ENCODE peak calls at places on chromosomes 6 and 20, in four cellular contexts. One of them, this sample, is unnamed. For H3K4me1, the result is how much of the 10 kb centered on the place peaks cover.

GRCh38 chr6:19342616-19343015 is 494.6 kb upstream of the ID4 start:
- DNase-seq in K562: no peak
- DNase-seq in GM12878: no peak
- DNase-seq in H1: no peak
- DNase-seq in this sample: no peak

GRCh38 chr6:92371809-92372208 is 1047.5 kb downstream of the EPHA7 start:
- DNase-seq in K562: no peak
- DNase-seq in GM12878: no peak
- DNase-seq in H1: no peak
- DNase-seq in this sample: no peak

GRCh38 chr6:5412663-5413062 is 151.3 kb downstream of the FARS2 start:
- DNase-seq in H1: no peak
- DNase-seq in GM12878: no peak
- DNase-seq in K562: no peak
- DNase-seq in this sample: no peak

GRCh38 chr20:61583356-61583755 is 331.3 kb downstream of the CDH4 start:
- DNase-seq in GM12878: no peak
- DNase-seq in H1: no peak
- DNase-seq in K562: no peak
- DNase-seq in this sample: no peak

GRCh38 chr6:22099241-22099640 is 197.6 kb downstream of the PRL start:
- DNase-seq in H1: no peak
- DNase-seq in K562: no peak
- DNase-seq in GM12878: no peak
- DNase-seq in this sample: no peak

GRCh38 chr6:13431861-13432465 is 55.4 kb downstream of the GFOD1 start:
- DNase-seq in GM12878: peak
- DNase-seq in K562: peak
- DNase-seq in H1: no peak
- DNase-seq in this sample: no peak

GRCh38 chr6:138977646-138978167 is 10.3 kb downstream of the REPS1 start:
- DNase-seq in H1: no peak
- DNase-seq in K562: no peak
- DNase-seq in GM12878: no peak
- DNase-seq in this sample: no peak

GRCh38 chr20:50724851-50725721 is 6.3 kb upstream of the PARD6B start:
- DNase-seq in K562: peak
- DNase-seq in H1: no peak
- DNase-seq in GM12878: no peak
- DNase-seq in this sample: peak

GRCh38 chr20:36093025-36093803 is 61.3 kb upstream of the EPB41L1 start:
- DNase-seq in GM12878: no peak
- DNase-seq in H1: no peak
- DNase-seq in K562: no peak
- DNase-seq in this sample: no peak

GRCh38 chr6:152267967-152268845 is 369.0 kb downstream of the SYNE1 start:
- DNase-seq in K562: peak
- DNase-seq in GM12878: no peak
- DNase-seq in H1: no peak
- DNase-seq in this sample: no peak

GRCh38 chr6:158575550-158575949 is 15.7 kb downstream of the TMEM181 start:
- DNase-seq in GM12878: no peak
- DNase-seq in K562: no peak
- DNase-seq in H1: no peak
- DNase-seq in this sample: no peak

GRCh38 chr20:58673119-58673518 is 19.5 kb upstream of the NPEPL1 start:
- DNase-seq in GM12878: no peak
- DNase-seq in K562: no peak
- DNase-seq in H1: no peak
- DNase-seq in this sample: no peak

GRCh38 chr6:52890018-52890417 is 19.5 kb downstream of the GSTA3 start:
- DNase-seq in H1: no peak
- DNase-seq in K562: no peak
- DNase-seq in GM12878: no peak
- DNase-seq in this sample: no peak

GRCh38 chr6:132919476-132919875 is 105.1 kb downstream of the RPS12 start:
- DNase-seq in H1: no peak
- DNase-seq in K562: no peak
- DNase-seq in GM12878: no peak
- DNase-seq in this sample: no peak

GRCh38 chr6:133591330-133591729 is 297.6 kb upstream of the TCF21 start:
- DNase-seq in K562: no peak
- DNase-seq in H1: no peak
- DNase-seq in GM12878: no peak
- DNase-seq in this sample: no peak

GRCh38 chr20:42483694-42484303 is 705.9 kb downstream of the PTPRT start:
- DNase-seq in K562: peak
- DNase-seq in H1: peak
- DNase-seq in GM12878: no peak
- DNase-seq in this sample: no peak

GRCh38 chr6:1436334-1437306 is 47.2 kb downstream of the FOXF2 start:
- DNase-seq in K562: peak
- DNase-seq in H1: no peak
- DNase-seq in GM12878: peak
- DNase-seq in this sample: peak

GRCh38 chr6:170227996-170228550 is 62.8 kb downstream of the DLL1 start:
- DNase-seq in H1: no peak
- DNase-seq in GM12878: no peak
- DNase-seq in K562: no peak
- DNase-seq in this sample: no peak

GRCh38 chr20:50029697-50030428 is 47.1 kb downstream of the SNAI1 start:
- DNase-seq in H1: no peak
- DNase-seq in K562: peak
- DNase-seq in GM12878: no peak
- DNase-seq in this sample: no peak

GRCh38 chr6:109257494-109257893 is 124.8 kb downstream of the CD164 start:
- DNase-seq in GM12878: no peak
- DNase-seq in K562: no peak
- DNase-seq in H1: no peak
- DNase-seq in this sample: no peak

GRCh38 chr6:11785953-11786579 is 7.5 kb upstream of the ADTRP start:
- DNase-seq in K562: peak
- DNase-seq in GM12878: peak
- DNase-seq in H1: no peak
- DNase-seq in this sample: no peak

GRCh38 chr6:84633771-84634170 is 130.6 kb downstream of the TBX18 start:
- DNase-seq in K562: no peak
- DNase-seq in H1: no peak
- DNase-seq in GM12878: no peak
- DNase-seq in this sample: no peak

GRCh38 chr6:119470893-119471542 is 121.5 kb upstream of the MAN1A1 start:
- DNase-seq in K562: no peak
- DNase-seq in GM12878: no peak
- DNase-seq in H1: no peak
- DNase-seq in this sample: no peak

GRCh38 chr6:114432380-114432779 is 89.6 kb upstream of the HS3ST5 start:
- DNase-seq in GM12878: no peak
- DNase-seq in H1: no peak
- DNase-seq in K562: no peak
- DNase-seq in this sample: no peak

GRCh38 chr6:16165641-16166040 is 36.8 kb downstream of the MYLIP start:
- DNase-seq in H1: no peak
- DNase-seq in GM12878: no peak
- DNase-seq in K562: no peak
- DNase-seq in this sample: no peak

GRCh38 chr6:18118330-18118729 is 4.1 kb downstream of the NHLRC1 start:
- DNase-seq in H1: no peak
- DNase-seq in K562: no peak
- DNase-seq in GM12878: no peak
- DNase-seq in this sample: no peak

GRCh38 chr20:19964289-19965263 is 52.6 kb upstream of the NAA20 start:
- DNase-seq in GM12878: no peak
- DNase-seq in H1: no peak
- DNase-seq in K562: peak
- DNase-seq in this sample: no peak

GRCh38 chr6:128464790-128465189 is 55.6 kb downstream of the PTPRK start:
- DNase-seq in GM12878: no peak
- DNase-seq in K562: no peak
- DNase-seq in H1: no peak
- DNase-seq in this sample: no peak

GRCh38 chr6:24140572-24140971 is 14.6 kb downstream of the NRSN1 start:
- DNase-seq in K562: no peak
- DNase-seq in H1: no peak
- DNase-seq in GM12878: no peak
- DNase-seq in this sample: no peak

GRCh38 chr6:158785036-158785435 is 34.1 kb downstream of the EZR start:
- DNase-seq in H1: no peak
- DNase-seq in K562: no peak
- DNase-seq in GM12878: no peak
- DNase-seq in this sample: no peak

GRCh38 chr6:158518196-158519127 is 41.4 kb upstream of the TMEM181 start:
- DNase-seq in K562: peak
- DNase-seq in GM12878: peak
- DNase-seq in H1: no peak
- DNase-seq in this sample: peak

GRCh38 chr6:145629478-145629877 is 105.8 kb downstream of the EPM2A start:
- DNase-seq in K562: no peak
- DNase-seq in H1: no peak
- DNase-seq in GM12878: no peak
- DNase-seq in this sample: no peak

DNA sequence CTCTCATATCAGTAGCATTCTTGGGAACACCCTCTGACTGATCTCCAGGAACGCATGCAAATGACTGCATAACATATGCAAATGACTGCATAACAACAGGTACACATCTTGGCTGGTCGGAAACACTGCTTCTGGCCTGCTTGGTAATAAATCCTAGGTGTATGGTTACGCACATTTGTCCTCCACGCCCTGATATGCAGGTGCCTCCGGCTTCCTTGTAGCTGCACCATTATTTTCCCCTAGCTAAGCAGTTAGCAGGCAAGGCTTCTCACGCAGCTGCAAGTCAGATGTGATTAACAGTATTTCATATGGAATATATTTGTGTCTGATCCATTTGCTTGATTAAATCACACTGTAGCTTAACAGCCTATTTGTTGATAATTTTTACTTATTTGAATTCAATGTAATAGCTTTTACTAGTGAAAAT is 5.9 kb downstream of the RPS6KA2 start:
- DNase-seq in H1: no peak
- DNase-seq in GM12878: no peak
- DNase-seq in K562: no peak
- DNase-seq in this sample: no peak
- H3K4me1 ChIP-seq in H1: under half
- H3K4me1 ChIP-seq in GM12878: under half
- H3K4me1 ChIP-seq in K562: under half
- H3K4me1 ChIP-seq in this sample: under half

DNA sequence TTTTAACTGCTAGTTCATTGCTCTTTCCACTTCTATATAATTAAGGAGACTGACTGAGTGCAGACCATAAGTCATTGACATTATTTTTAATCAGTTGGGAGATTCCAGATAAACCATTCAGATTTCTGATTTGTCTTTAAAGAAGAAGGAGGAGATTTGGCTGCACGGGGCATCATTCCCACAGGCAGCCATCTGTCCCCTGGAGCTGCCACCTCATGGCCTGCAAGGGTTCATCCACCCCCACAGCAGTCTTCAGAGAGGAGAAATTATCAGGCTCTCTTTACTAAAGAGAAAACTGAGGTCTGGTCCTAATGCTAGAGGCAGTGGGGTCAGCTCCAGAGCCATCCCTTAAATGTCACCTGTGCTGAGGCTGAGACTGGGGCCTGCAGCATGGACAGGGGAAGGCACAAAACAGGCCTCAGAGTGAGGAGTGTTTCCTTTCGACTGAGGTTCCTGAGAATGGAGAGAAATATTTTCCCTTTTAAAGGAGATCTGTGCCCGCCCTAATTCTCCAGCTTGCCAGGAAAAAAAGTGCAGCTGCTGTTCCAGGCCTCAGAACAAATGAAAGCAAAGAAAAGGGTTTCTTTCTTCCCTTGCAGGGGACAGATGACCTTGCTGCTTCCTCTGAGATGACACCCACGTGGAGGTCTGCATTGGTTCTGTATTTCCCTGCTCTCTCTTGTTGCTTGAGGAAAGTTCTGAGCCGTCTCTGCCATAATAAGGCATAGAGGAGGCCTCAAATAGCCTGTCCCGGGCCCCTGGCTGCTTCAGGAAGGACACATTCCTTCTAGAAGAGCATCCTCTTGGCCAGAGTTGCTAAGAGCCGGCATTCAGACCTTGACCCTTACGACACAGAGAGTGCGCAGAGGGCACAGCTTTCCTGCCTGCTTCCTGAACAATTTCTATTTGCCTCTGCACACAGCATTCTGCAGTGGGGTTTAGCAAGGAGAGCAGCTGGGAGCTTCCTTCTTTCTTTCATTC is 501.6 kb upstream of the SULF2 start:
- DNase-seq in H1: no peak
- DNase-seq in K562: no peak
- DNase-seq in GM12878: no peak
- DNase-seq in this sample: no peak
- TF ChIP-seq EGR1 in H1: no peak
- TF ChIP-seq EGR1 in K562: no peak
- TF ChIP-seq EGR1 in GM12878: no peak
- TF ChIP-seq EGR1 in this sample: no peak

DNA sequence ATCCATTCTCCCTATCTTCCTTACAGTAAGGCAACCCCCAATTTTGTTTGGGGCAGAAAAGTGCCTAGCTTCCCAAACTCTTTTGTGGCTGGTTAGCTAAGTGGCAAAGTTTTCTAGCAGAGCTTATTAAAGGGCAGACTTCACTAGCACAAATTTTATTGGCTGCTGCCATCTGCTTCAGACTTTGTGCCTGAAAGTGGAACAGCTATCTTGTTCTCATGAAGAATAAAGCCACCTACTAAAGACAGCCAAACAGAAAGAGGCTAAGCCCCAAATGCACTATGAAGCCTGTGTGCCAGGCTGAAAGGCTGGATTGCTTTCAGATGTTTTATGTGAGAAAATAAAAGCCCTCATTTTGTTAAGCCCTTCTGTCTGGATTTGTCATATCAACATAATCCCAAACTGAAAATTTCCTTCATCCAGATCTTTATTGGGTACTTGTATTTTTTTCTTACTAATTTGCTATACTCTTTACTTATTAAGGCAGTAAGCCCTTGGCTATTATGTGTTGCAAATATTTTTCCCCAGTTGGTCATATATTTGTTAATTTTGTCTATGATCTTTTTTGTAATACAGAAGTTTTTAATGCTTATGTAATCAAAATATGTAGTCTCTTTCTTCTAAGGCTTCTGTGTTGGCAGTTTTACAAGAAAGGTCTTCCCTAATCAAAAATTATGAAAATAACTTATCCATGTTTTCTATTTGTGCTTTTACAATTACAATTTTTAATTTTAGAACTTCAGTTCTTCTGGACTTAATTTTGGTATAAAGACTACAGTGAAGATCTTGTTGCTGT is 191.1 kb downstream of the TASP1 start:
- DNase-seq in GM12878: no peak
- DNase-seq in H1: no peak
- DNase-seq in K562: no peak
- DNase-seq in this sample: no peak
- TF ChIP-seq SIN3A in GM12878: no peak
- TF ChIP-seq SIN3A in H1: no peak
- TF ChIP-seq SIN3A in K562: no peak
- TF ChIP-seq SIN3A in this sample: no peak

DNA sequence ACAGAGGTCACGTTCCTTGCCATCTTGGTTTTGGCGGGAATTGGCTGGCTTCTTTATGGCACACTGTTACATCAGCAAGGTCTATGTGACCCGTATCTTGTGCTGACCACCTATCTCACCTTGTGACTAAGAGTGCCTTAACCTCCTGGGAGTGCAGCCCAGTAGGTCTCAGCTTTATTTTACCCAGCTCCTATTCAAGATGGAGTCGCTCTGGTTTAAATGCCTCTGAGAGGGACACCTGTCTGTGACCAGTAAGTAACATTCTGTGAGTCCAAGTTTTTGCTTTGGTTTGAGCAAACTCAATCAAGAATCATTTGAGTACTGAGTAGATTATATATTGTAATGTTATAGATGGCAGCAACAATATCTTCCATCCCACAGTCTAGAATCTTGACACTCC is 85.0 kb downstream of the BMP2 start:
- DNase-seq in GM12878: no peak
- DNase-seq in K562: no peak
- DNase-seq in H1: no peak
- DNase-seq in this sample: no peak
- H3K4me1 ChIP-seq in GM12878: under half
- H3K4me1 ChIP-seq in K562: under half
- H3K4me1 ChIP-seq in H1: under half
- H3K4me1 ChIP-seq in this sample: under half